ENCODE peak calls at places on chromosomes 3 and 15, in five cellular contexts. M is neuronal stem cell, I is H9, K is H1, E is trophoblast cell. T is an unnamed sample.

GRCh38 chr3:19506171-19506570 is 357.9 kb downstream of the KCNH8 start:
- DNase-seq in M (no peak), I (no peak), K (no peak), E (no peak), T (no peak)

GRCh38 chr3:27681249-27681748 is 40.8 kb downstream of the EOMES start:
- DNase-seq in M (peak), I (peak), K (no peak), E (peak), T (peak)

GRCh38 chr15:77584201-77584600 is 48.5 kb downstream of the LINGO1 start:
- DNase-seq in M (no peak), I (peak), K (no peak), E (no peak), T (no peak)

GRCh38 chr3:197297476-197298340 is 704 bp downstream of the DLG1 start:
- DNase-seq in M (peak), I (peak), K (peak), E (peak), T (peak)

GRCh38 chr3:180909369-180910127 is 2.9 kb upstream of the FXR1 start:
- DNase-seq in M (no peak), I (no peak), K (no peak), E (no peak), T (no peak)

GRCh38 chr3:29152379-29152778 is 128.5 kb upstream of the RBMS3 start:
- DNase-seq in M (no peak), I (peak), K (no peak), E (no peak), T (no peak)

GRCh38 chr3:42190701-42191442 is 75.1 kb downstream of the CCK start:
- DNase-seq in M (peak), I (peak), K (no peak), E (peak), T (peak)

GRCh38 chr3:187828571-187829452 is 83.5 kb upstream of the BCL6 start:
- DNase-seq in M (no peak), I (no peak), K (no peak), E (no peak), T (no peak)

GRCh38 chr15:38557855-38558713 is 6.5 kb downstream of the RASGRP1 start:
- DNase-seq in M (no peak), I (no peak), K (no peak), E (peak), T (no peak)

GRCh38 chr3:148971819-148972218 is 19.5 kb upstream of the GYG1 start:
- DNase-seq in M (no peak), I (no peak), K (no peak), E (no peak), T (no peak)

GRCh38 chr15:90478981-90479481 is 50.7 kb upstream of the CRTC3 start:
- DNase-seq in M (no peak), I (no peak), K (no peak), E (no peak), T (no peak)

GRCh38 chr3:189195302-189195701 is 23.5 kb downstream of the TPRG1 start:
- DNase-seq in M (no peak), I (peak), K (no peak), E (peak), T (no peak)

GRCh38 chr3:141065258-141065657 is 14.1 kb downstream of the SPSB4 start:
- DNase-seq in M (no peak), I (peak), K (no peak), E (no peak), T (no peak)

GRCh38 chr15:64667736-64668161 is 107.6 kb downstream of the RBPMS2 start:
- DNase-seq in M (no peak), I (no peak), K (no peak), E (no peak), T (peak)

GRCh38 chr3:51935886-51936755 is 5.6 kb downstream of the RRP9 start:
- DNase-seq in M (no peak), I (no peak), K (no peak), E (no peak), T (no peak)

GRCh38 chr3:12948891-12949711 is 107.7 kb upstream of the RPL32 start:
- DNase-seq in M (no peak), I (no peak), K (no peak), E (peak), T (peak)

GRCh38 chr3:58994746-58995330 is 55.0 kb downstream of the CFAP20DC start:
- DNase-seq in M (peak), I (peak), K (peak), E (peak), T (peak)

GRCh38 chr15:33292718-33293307 is 18.0 kb upstream of the RYR3 start:
- DNase-seq in M (peak), I (peak), K (no peak), E (peak), T (peak)

GRCh38 chr15:93973287-93973686 is 258.1 kb upstream of the MCTP2 start:
- DNase-seq in M (no peak), I (no peak), K (no peak), E (no peak), T (peak)

GRCh38 chr3:4472312-4472711 is 5.2 kb upstream of the SUMF1 start:
- DNase-seq in M (no peak), I (no peak), K (no peak), E (no peak), T (no peak)

GRCh38 chr3:56467108-56467507 is 1.2 kb downstream of the ERC2 start:
- DNase-seq in M (peak), I (peak), K (peak), E (peak), T (peak)

GRCh38 chr3:49793486-49794085 is 6.1 kb downstream of the CDHR4 start:
- DNase-seq in M (no peak), I (no peak), K (no peak), E (no peak), T (no peak)

GRCh38 chr3:69855436-69856162 is 116.3 kb downstream of the MITF start:
- DNase-seq in M (no peak), I (no peak), K (no peak), E (peak), T (peak)

GRCh38 chr15:27851811-27852210 is 247.3 kb downstream of the OCA2 start:
- DNase-seq in M (no peak), I (no peak), K (no peak), E (no peak), T (no peak)

GRCh38 chr3:114179575-114179974 is 723 bp upstream of the DRD3 start:
- DNase-seq in M (no peak), I (peak), K (no peak), E (peak), T (peak)

DNA sequence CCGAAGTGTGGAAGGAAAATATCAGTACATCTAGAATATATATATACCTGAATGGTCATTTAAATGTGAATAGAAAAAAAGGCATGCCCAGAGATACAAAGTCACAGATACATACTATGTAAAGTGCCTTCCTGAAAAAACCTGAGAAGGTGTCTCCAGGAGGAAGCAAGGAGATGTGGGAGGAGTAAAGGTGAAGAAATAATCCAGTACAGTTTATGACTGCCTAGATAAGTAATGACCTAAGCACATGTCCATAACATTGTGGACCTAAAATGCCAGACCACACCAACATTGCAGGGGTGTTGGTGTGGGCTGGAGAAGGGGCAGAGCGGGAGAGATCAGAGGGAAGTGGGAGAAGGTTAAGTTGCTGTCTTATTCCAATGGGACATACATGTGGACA is 226.9 kb downstream of the ZNF621 start:
- DNase-seq in M (no peak), I (no peak), K (no peak), E (no peak), T (no peak)
- H2BK12ac ChIP-seq in M (no peak), I (no peak), K (no peak), E (no peak), T (no peak)

GRCh38 chr3:47825590-47825989 is 22.7 kb downstream of the DHX30 start:
- DNase-seq in M (no peak), I (no peak), K (no peak), E (no peak), T (no peak)

DNA sequence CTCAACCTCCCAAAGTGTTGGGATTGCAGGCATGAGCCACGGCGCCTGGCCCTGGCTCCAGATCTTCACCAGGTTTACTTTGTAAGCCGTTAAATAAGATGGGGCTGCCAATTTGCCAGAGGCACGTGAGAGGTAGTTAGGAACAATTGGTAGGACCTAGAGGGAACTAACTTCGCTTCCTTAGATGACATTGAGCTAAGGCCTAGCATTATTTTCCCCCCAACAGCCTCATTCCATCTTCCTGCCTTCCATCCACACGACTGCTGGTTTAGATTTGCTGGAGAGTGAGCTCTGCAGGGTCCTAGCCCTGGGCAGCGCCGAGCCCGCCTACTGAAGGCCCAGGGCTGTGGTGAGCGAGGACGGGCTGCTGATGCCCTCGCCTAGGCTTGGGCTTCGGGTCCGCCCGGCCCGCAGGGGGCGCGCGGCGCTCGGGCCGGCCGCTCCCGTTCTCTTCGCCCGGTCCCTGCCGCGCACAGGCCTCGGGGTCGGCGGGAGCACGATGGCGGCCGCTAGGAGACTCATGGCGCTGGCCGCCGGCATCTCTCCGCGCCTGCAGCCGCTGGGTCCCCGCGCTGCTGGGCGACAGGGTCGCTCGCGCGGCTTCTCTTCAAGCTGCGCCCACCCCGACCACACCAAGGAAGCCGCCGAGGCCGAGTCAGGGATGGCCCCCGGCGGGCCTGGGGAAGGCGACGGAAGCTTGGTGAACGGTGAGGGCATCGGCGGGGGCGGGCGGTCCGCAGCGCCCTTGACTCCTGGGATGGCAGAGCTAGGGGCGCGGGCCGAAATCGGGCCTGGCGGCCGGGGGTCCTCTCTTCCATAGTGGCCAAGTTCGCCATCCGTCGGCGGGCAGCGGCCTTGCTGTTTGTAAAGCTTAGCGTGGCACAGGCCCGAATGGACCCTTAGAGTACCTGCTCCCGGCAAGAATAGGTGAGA is 21.9 kb downstream of the DHX30 start:
- DNase-seq in M (peak), I (peak), K (no peak), E (peak), T (peak)
- H3K23ac ChIP-seq in M (peak), I (no peak), K (no peak), E (no peak), T (no peak)

GRCh38 chr3:108067768-108068167 is 23.1 kb downstream of the CD47 start:
- DNase-seq in M (no peak), I (no peak), K (no peak), E (no peak), T (no peak)

GRCh38 chr3:108064293-108064887 is 26.4 kb downstream of the CD47 start:
- DNase-seq in M (no peak), I (no peak), K (no peak), E (no peak), T (no peak)

GRCh38 chr3:108071394-108071793 is 19.4 kb downstream of the CD47 start:
- DNase-seq in M (no peak), I (no peak), K (no peak), E (no peak), T (no peak)

GRCh38 chr3:108073712-108074431 is 17.0 kb downstream of the CD47 start:
- DNase-seq in M (no peak), I (no peak), K (no peak), E (no peak), T (no peak)

GRCh38 chr3:108070356-108070755 is 20.5 kb downstream of the CD47 start:
- DNase-seq in M (no peak), I (no peak), K (no peak), E (no peak), T (no peak)
- H2BK12ac ChIP-seq in M (no peak), I (no peak), K (no peak), E (no peak), T (no peak)

GRCh38 chr15:29099131-29099880 is 170.3 kb downstream of the NSMCE3 start:
- DNase-seq in M (no peak), I (no peak), K (no peak), E (no peak), T (no peak)

GRCh38 chr15:29098652-29099051 is 171.0 kb downstream of the NSMCE3 start:
- DNase-seq in M (no peak), I (no peak), K (no peak), E (no peak), T (no peak)

GRCh38 chr15:29095746-29096145 is 173.9 kb downstream of the NSMCE3 start:
- DNase-seq in M (no peak), I (no peak), K (no peak), E (no peak), T (no peak)

GRCh38 chr15:29097971-29098370 is 171.7 kb downstream of the NSMCE3 start:
- DNase-seq in M (no peak), I (no peak), K (no peak), E (no peak), T (no peak)

DNA sequence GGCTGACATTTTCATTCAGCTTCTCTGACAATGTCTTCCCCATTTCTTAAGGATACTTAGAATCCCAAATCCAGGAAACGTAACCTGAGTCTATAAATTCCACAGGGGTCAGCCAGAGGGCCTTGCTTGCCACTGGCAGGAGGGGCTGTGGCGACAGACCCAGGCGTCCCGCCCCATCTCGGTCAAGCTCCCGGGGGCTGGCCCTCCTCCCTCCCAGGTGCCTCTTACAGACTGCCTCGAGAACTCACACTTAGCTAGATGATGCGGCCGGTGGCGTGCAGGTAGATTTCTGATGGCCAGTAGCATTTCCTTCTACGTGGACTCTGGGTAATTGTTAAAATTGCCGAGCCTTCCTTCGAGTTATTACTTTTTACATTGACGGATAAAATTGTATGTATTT is 172.5 kb downstream of the NSMCE3 start:
- DNase-seq in M (no peak), I (no peak), K (no peak), E (no peak), T (no peak)
- H3K23ac ChIP-seq in M (no peak), I (no peak), K (no peak), E (no peak), T (no peak)

GRCh38 chr3:24482306-24482705 is 12.3 kb downstream of the THRB start:
- DNase-seq in M (no peak), I (no peak), K (no peak), E (no peak), T (no peak)
- H2BK12ac ChIP-seq in M (no peak), I (no peak), K (no peak), E (no peak), T (no peak)

GRCh38 chr15:68553594-68553993 is 25.2 kb upstream of the CORO2B start:
- DNase-seq in M (no peak), I (peak), K (no peak), E (no peak), T (no peak)

GRCh38 chr15:68552344-68552743 is 26.4 kb upstream of the CORO2B start:
- DNase-seq in M (no peak), I (no peak), K (no peak), E (no peak), T (no peak)

GRCh38 chr15:68551296-68551635 is 27.5 kb upstream of the CORO2B start:
- DNase-seq in M (no peak), I (no peak), K (no peak), E (no peak), T (no peak)

GRCh38 chr15:68553994-68554715 is 24.6 kb upstream of the CORO2B start:
- DNase-seq in M (peak), I (peak), K (no peak), E (peak), T (peak)

GRCh38 chr15:68552773-68553172 is 26.0 kb upstream of the CORO2B start:
- DNase-seq in M (no peak), I (no peak), K (no peak), E (no peak), T (peak)
- H3K23ac ChIP-seq in M (no peak), I (no peak), K (no peak), E (no peak), T (no peak)

GRCh38 chr3:124560406-124561215 is 169.6 kb upstream of the UMPS start:
- DNase-seq in M (no peak), I (no peak), K (no peak), E (peak), T (no peak)

GRCh38 chr3:124558898-124559649 is 171.2 kb upstream of the UMPS start:
- DNase-seq in M (no peak), I (peak), K (no peak), E (no peak), T (peak)

GRCh38 chr3:124557433-124558232 is 172.6 kb upstream of the UMPS start:
- DNase-seq in M (no peak), I (no peak), K (no peak), E (peak), T (peak)

GRCh38 chr3:124562769-124563168 is 167.5 kb upstream of the UMPS start:
- DNase-seq in M (no peak), I (no peak), K (no peak), E (no peak), T (no peak)

GRCh38 chr3:124559650-124560405 is 170.4 kb upstream of the UMPS start:
- DNase-seq in M (peak), I (peak), K (no peak), E (peak), T (peak)
- H2BK12ac ChIP-seq in M (no peak), I (no peak), K (no peak), E (no peak), T (no peak)

T was measured in mesenchymal stem cell.